ENCODE peak calls at places on chromosome 19, in nine cellular contexts. E is nephron progenitor cell, Z is AG04450, V is AG09309, J is K562, M is A673, I is prostate gland, O is cardiac muscle cell, Y is keratinocyte. A is an unnamed sample.

GRCh38 chr19:10260141-10260584 is 8.1 kb downstream of the MRPL4 start:
- DNase-seq in E (no peak), Z (no peak), V (no peak), J (peak), M (no peak), I (no peak), O (no peak), Y (peak), A (peak)

GRCh38 chr19:1001538-1002166 is 1.4 kb downstream of the GRIN3B start:
- DNase-seq in E (peak), Z (no peak), V (no peak), J (peak), M (peak), I (no peak), O (peak), Y (no peak), A (peak)

GRCh38 chr19:850221-850978 is 1.7 kb upstream of the ELANE start:
- DNase-seq in E (no peak), Z (peak), V (peak), J (peak), M (peak), I (peak), O (peak), Y (no peak), A (peak)

GRCh38 chr19:38729653-38730469 is 14.4 kb downstream of the CAPN12 start:
- DNase-seq in E (peak), Z (no peak), V (no peak), J (peak), M (peak), I (peak), O (peak), Y (no peak), A (peak)

GRCh38 chr19:58582985-58583384 is 9.8 kb upstream of the MZF1 start:
- DNase-seq in E (no peak), Z (no peak), V (no peak), J (no peak), M (no peak), I (no peak), O (no peak), Y (no peak), A (no peak)

GRCh38 chr19:7349961-7350711 is 1.4 kb downstream of the ARHGEF18 start:
- DNase-seq in E (no peak), Z (no peak), V (no peak), J (no peak), M (no peak), I (no peak), O (no peak), Y (no peak), A (peak)

GRCh38 chr19:45137179-45137761 is 23.5 kb downstream of the NKPD1 start:
- DNase-seq in E (no peak), Z (no peak), V (no peak), J (no peak), M (no peak), I (no peak), O (peak), Y (no peak), A (no peak)

GRCh38 chr19:58568731-58569130 is 4.4 kb downstream of the MZF1 start:
- DNase-seq in E (no peak), Z (no peak), V (no peak), J (no peak), M (no peak), I (no peak), O (no peak), Y (no peak), A (no peak)

GRCh38 chr19:50842130-50842529 is 8.8 kb upstream of the KLK15 start:
- DNase-seq in E (no peak), Z (no peak), V (no peak), J (no peak), M (no peak), I (peak), O (no peak), Y (no peak), A (no peak)

GRCh38 chr19:31890230-31890629 is 455.2 kb upstream of the ZNF507 start:
- DNase-seq in E (peak), Z (no peak), V (no peak), J (peak), M (no peak), I (no peak), O (no peak), Y (no peak), A (no peak)

GRCh38 chr19:17522988-17523872 is 11.8 kb downstream of the PGLS start:
- DNase-seq in E (no peak), Z (no peak), V (no peak), J (no peak), M (no peak), I (no peak), O (peak), Y (no peak), A (peak)

GRCh38 chr19:16737909-16738308 is 18.3 kb downstream of the NWD1 start:
- DNase-seq in E (no peak), Z (peak), V (no peak), J (no peak), M (peak), I (peak), O (peak), Y (no peak), A (no peak)

GRCh38 chr19:18205180-18205915 is 1.5 kb upstream of the RAB3A start:
- DNase-seq in E (peak), Z (peak), V (peak), J (peak), M (peak), I (peak), O (peak), Y (no peak), A (peak)

GRCh38 chr19:58545286-58546068 is 1.6 kb downstream of the TRIM28 start:
- DNase-seq in E (no peak), Z (no peak), V (no peak), J (no peak), M (no peak), I (no peak), O (no peak), Y (no peak), A (no peak)

GRCh38 chr19:8459520-8460260 is 14.9 kb downstream of the HNRNPM start:
- DNase-seq in E (no peak), Z (peak), V (no peak), J (no peak), M (no peak), I (no peak), O (peak), Y (no peak), A (no peak)

GRCh38 chr19:55651236-55651635 is 3.2 kb downstream of the CCDC106 start:
- DNase-seq in E (no peak), Z (no peak), V (no peak), J (no peak), M (no peak), I (no peak), O (no peak), Y (no peak), A (no peak)

GRCh38 chr19:33715462-33715861 is 81.2 kb upstream of the KCTD15 start:
- DNase-seq in E (no peak), Z (no peak), V (no peak), J (no peak), M (no peak), I (no peak), O (no peak), Y (no peak), A (no peak)

GRCh38 chr19:15488489-15489226 is 9.4 kb upstream of the PGLYRP2 start:
- DNase-seq in E (no peak), Z (no peak), V (no peak), J (no peak), M (no peak), I (no peak), O (peak), Y (no peak), A (no peak)

GRCh38 chr19:53002479-53002878 is 11.2 kb upstream of the ERVV-1 start:
- DNase-seq in E (no peak), Z (no peak), V (no peak), J (no peak), M (no peak), I (no peak), O (no peak), Y (no peak), A (no peak)

GRCh38 chr19:2478756-2479555 is 3.0 kb downstream of the GADD45B start:
- DNase-seq in E (peak), Z (no peak), V (no peak), J (no peak), M (peak), I (peak), O (peak), Y (no peak), A (peak)

GRCh38 chr19:15265849-15266248 is 33.6 kb upstream of the EPHX3 start:
- DNase-seq in E (no peak), Z (peak), V (peak), J (no peak), M (peak), I (peak), O (peak), Y (no peak), A (no peak)

GRCh38 chr19:18317998-18318800 is 4.7 kb downstream of the LSM4 start:
- DNase-seq in E (no peak), Z (no peak), V (no peak), J (peak), M (no peak), I (no peak), O (no peak), Y (no peak), A (peak)

GRCh38 chr19:34171877-34172660 is at the start of gene LSM14A:
- DNase-seq in E (peak), Z (peak), V (peak), J (peak), M (peak), I (peak), O (peak), Y (peak), A (peak)

GRCh38 chr19:46076951-46077814 is 36.4 kb upstream of the IGFL4 start:
- DNase-seq in E (peak), Z (peak), V (peak), J (peak), M (peak), I (peak), O (peak), Y (no peak), A (peak)

GRCh38 chr19:2342656-2343288 is 14.3 kb downstream of the SPPL2B start:
- DNase-seq in E (no peak), Z (no peak), V (no peak), J (no peak), M (no peak), I (no peak), O (no peak), Y (no peak), A (no peak)

GRCh38 chr19:18053571-18054219 is 33.0 kb downstream of the IL12RB1 start:
- DNase-seq in E (no peak), Z (no peak), V (no peak), J (no peak), M (no peak), I (no peak), O (peak), Y (no peak), A (peak)

GRCh38 chr19:5225486-5226345 is 114.9 kb downstream of the PTPRS start:
- DNase-seq in E (peak), Z (no peak), V (no peak), J (peak), M (no peak), I (no peak), O (no peak), Y (no peak), A (peak)
- TF ChIP-seq CTCF in E (peak), Z (peak), V (peak), J (peak), M (peak), I (peak), O (peak), Y (peak), A (peak)

DNA sequence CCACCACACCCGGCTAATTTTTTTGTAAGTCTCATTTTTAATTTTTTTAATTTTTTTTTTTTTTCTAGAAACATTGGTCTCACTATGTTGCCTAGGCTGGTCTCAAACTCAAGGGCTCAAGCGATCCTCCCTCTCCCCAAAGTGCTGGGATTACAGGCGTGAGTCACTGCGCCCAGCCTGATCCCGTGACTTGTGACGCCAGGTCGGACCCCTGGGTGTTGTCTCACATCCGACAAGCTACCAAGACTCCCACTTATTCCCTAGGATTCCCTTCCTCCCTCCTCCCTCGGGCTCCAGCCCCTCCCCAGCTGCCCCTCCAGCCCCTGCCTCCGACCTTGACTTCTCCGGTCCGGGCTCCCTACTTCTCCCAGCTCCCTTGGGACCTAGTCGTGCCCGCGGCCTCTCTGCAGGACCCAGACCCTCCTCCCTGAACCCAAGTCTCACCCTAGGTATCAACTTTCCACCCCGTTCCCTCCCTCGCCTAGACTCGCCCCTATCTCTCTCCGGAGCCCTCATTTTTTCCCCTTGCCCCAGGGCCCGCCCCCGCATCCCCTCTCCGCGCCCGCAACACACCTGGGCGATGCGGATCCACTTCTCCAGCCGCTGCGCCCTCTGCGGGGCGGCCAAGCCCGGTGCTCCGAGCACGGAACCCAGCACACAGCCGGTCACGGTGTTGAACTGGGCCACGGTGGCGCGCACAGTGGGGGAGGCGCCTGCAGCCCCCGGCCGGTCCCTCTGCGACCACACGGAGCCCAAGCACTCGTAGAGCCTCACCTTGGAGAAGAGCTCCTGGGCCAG is 13.1 kb downstream of the RGL3 start:
- DNase-seq in E (peak), Z (no peak), V (no peak), J (no peak), M (no peak), I (no peak), O (peak), Y (no peak), A (peak)
- TF ChIP-seq CTCF in E (no peak), Z (peak), V (peak), J (no peak), M (no peak), I (no peak), O (peak), Y (peak), A (no peak)

DNA sequence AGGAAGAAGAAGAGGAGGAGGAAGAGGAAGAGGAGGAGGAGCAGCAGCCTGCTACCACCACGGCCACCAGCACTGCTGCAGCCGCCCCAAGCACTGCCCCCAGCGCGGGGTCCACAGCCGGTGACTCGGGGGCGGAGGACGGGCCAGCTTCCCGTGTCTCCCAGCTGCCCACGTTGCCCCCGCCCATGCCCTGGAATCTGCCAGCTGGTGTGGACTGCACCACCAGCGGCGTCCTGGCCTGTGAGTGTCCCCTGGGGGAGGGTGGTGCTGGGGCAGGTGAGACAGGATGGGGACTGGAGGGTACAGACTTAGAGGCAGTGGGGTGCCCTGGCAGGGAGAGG is 11.4 kb downstream of the SCAF1 start:
- DNase-seq in E (no peak), Z (no peak), V (no peak), J (no peak), M (no peak), I (no peak), O (no peak), Y (no peak), A (no peak)
- TF ChIP-seq CTCF in E (no peak), Z (no peak), V (no peak), J (no peak), M (no peak), I (no peak), O (no peak), Y (no peak), A (no peak)

GRCh38 chr19:54414156-54414555 is 1.1 kb upstream of the TTYH1 start:
- DNase-seq in E (no peak), Z (no peak), V (no peak), J (no peak), M (no peak), I (no peak), O (no peak), Y (no peak), A (no peak)

GRCh38 chr19:54415901-54416621 is 797 bp downstream of the TTYH1 start:
- DNase-seq in E (no peak), Z (no peak), V (no peak), J (peak), M (no peak), I (no peak), O (no peak), Y (no peak), A (no peak)

GRCh38 chr19:54416695-54417491 is 1.6 kb downstream of the TTYH1 start:
- DNase-seq in E (no peak), Z (no peak), V (no peak), J (peak), M (no peak), I (no peak), O (no peak), Y (no peak), A (no peak)

GRCh38 chr19:54412877-54413276 is 2.4 kb upstream of the TTYH1 start:
- DNase-seq in E (no peak), Z (no peak), V (no peak), J (no peak), M (no peak), I (no peak), O (no peak), Y (no peak), A (no peak)

GRCh38 chr19:54415208-54415900 is at the start of gene TTYH1:
- DNase-seq in E (peak), Z (no peak), V (no peak), J (peak), M (no peak), I (no peak), O (no peak), Y (no peak), A (peak)
- TF ChIP-seq CTCF in E (peak), Z (no peak), V (no peak), J (peak), M (peak), I (no peak), O (peak), Y (peak), A (peak)

GRCh38 chr19:54096642-54097106 is 3.9 kb downstream of the OSCAR start:
- DNase-seq in E (no peak), Z (no peak), V (peak), J (peak), M (peak), I (no peak), O (peak), Y (no peak), A (no peak)
- TF ChIP-seq CTCF in E (no peak), Z (peak), V (peak), J (peak), M (peak), I (no peak), O (peak), Y (peak), A (no peak)

GRCh38 chr19:41397086-41398041 is at the start of the genes BCKDHA and EXOSC5:
- DNase-seq in E (peak), Z (peak), V (peak), J (peak), M (peak), I (peak), O (peak), Y (peak), A (peak)
- TF ChIP-seq CTCF in E (no peak), Z (no peak), V (no peak), J (no peak), M (no peak), I (peak), O (no peak), Y (no peak), A (no peak)

GRCh38 chr19:42168206-42168605 is 36.0 kb upstream of the POU2F2 start:
- DNase-seq in E (no peak), Z (no peak), V (no peak), J (no peak), M (no peak), I (no peak), O (no peak), Y (no peak), A (no peak)
- TF ChIP-seq CTCF in E (no peak), Z (no peak), V (no peak), J (no peak), M (no peak), I (no peak), O (no peak), Y (no peak), A (no peak)

GRCh38 chr19:35628264-35628564 is 622 bp upstream of the RBM42 start:
- DNase-seq in E (no peak), Z (no peak), V (no peak), J (no peak), M (no peak), I (no peak), O (no peak), Y (no peak), A (no peak)

GRCh38 chr19:35623327-35624010 is 5.4 kb upstream of the RBM42 start:
- DNase-seq in E (no peak), Z (no peak), V (no peak), J (no peak), M (no peak), I (no peak), O (no peak), Y (no peak), A (no peak)

GRCh38 chr19:35629332-35629633 is 447 bp downstream of the RBM42 start:
- DNase-seq in E (no peak), Z (no peak), V (no peak), J (no peak), M (no peak), I (no peak), O (no peak), Y (no peak), A (no peak)

GRCh38 chr19:35633727-35634440 is 5.0 kb downstream of the RBM42 start:
- DNase-seq in E (no peak), Z (no peak), V (no peak), J (no peak), M (no peak), I (no peak), O (no peak), Y (no peak), A (no peak)

DNA sequence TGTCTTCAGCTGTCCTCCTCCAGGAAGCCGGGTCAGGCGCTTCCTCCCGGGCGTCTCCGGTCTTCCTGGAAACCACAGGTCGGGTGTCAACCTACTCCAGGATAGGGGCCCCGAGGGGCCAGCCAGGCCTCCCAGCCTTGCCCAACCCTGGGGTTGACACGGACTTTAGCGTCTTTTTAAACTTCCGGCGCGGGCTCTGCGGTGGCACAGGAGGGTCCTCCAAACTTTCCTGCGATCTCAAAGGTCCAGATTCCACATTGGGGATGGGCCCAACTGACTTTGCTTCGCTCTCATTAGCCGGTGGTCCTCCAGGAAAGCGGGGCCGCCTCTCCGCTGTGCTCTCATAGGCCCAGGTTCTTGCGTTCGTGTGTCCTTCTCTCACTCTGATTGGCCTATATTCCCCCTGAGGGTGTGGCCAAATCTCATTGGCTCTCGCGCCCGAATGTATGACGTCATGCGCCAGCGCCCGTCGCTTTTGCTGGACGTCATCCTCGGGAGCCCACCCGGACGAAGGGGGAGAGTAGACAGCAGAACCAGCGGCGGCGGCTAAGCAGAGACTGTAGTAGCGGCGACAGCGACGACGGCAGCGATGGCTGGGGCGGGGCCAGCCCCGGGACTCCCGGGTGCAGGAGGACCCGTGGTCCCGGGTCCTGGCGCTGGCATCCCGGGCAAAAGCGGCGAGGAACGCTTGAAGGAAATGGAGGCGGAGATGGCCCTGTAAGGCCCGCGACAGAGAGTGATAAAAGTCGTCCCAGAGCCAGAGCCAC is at the start of gene RBM42:
- DNase-seq in E (peak), Z (peak), V (peak), J (peak), M (peak), I (peak), O (peak), Y (peak), A (peak)
- TF ChIP-seq CTCF in E (no peak), Z (no peak), V (no peak), J (no peak), M (no peak), I (peak), O (no peak), Y (no peak), A (no peak)

A was measured in activated CD8-positive, alpha-beta T cell treated with anti-CD3 and anti-CD28 coated beads for 36 hours.